ENCODE peak calls at places on chromosome 7, in five cellular contexts. P is HS-5, T is Daoy, H is upper lobe of right lung, J is iPS-NIHi11. S is an unnamed sample.
A peak's percentile ranks its signal among the peaks of the same experiment; 100 is the strongest.

GRCh38 chr7:100435401-100436304 is 644 bp downstream of the PPP1R35 start:
- DNase-seq in H (peak; percentile 79), P (no peak), T (peak; percentile 70), J (peak; percentile 65), S (peak; percentile 46)

GRCh38 chr7:465710-466400 is 53.8 kb downstream of the PDGFA start:
- DNase-seq in T (no peak), P (no peak), J (no peak), H (peak; percentile 37), S (no peak)

GRCh38 chr7:100099452-100099851 is 1.7 kb downstream of the MCM7 start:
- DNase-seq in H (no peak), T (no peak), J (no peak), P (no peak), S (no peak)

GRCh38 chr7:82507365-82507975 is 63.9 kb upstream of the CACNA2D1 start:
- DNase-seq in J (peak; percentile 23), P (no peak), H (no peak), T (no peak), S (no peak)

GRCh38 chr7:107768263-107768662 is 24.3 kb downstream of the CBLL1 start:
- DNase-seq in H (no peak), T (no peak), P (no peak), J (no peak), S (no peak)

GRCh38 chr7:7706556-7706955 is 11.9 kb downstream of the RPA3 start:
- DNase-seq in H (no peak), J (no peak), T (no peak), P (no peak), S (no peak)

GRCh38 chr7:130350945-130351663 is 6.5 kb downstream of the CPA5 start:
- DNase-seq in T (no peak), J (no peak), H (no peak), P (no peak), S (no peak)

GRCh38 chr7:41938371-41938770 is 235.5 kb upstream of the INHBA start:
- DNase-seq in J (no peak), T (no peak), H (no peak), P (no peak), S (no peak)

GRCh38 chr7:23546897-23547572 is 15.3 kb upstream of the TRA2A start:
- DNase-seq in T (peak; percentile 93), J (peak; percentile 89), P (peak; percentile 91), H (no peak), S (peak; percentile 67)

GRCh38 chr7:100604078-100604975 is 2.2 kb downstream of the PCOLCE start:
- DNase-seq in J (peak; percentile 91), T (no peak), P (no peak), H (peak; percentile 90), S (peak; percentile 67)

GRCh38 chr7:36475371-36475770 is 85.7 kb downstream of the ANLN start:
- DNase-seq in H (no peak), P (no peak), T (no peak), J (no peak), S (no peak)

GRCh38 chr7:140003913-140004382 is 58.8 kb downstream of the PARP12 start:
- DNase-seq in J (peak; percentile 77), P (no peak), H (peak; percentile 25), T (peak; percentile 48), S (no peak)